ENCODE peak calls at places on chromosomes 16 and 17, in six cellular contexts. Y is NCI-H774; T is NCI-H2081; A is activated effector memory CD4-positive, alpha-beta T cell treated with anti-CD3 and anti-CD28 coated beads, Interleukin-2, amount 50 U/mL, for 16 hours; F is NCI-H1694; J is RPMI8226. E is an unnamed sample.

GRCh38 chr17:78879679-78880186 is 23.3 kb downstream of the CEP295NL start:
- DNase-seq in Y (no peak), T (no peak), A (no peak), F (no peak), J (no peak), E (no peak)

GRCh38 chr16:58628845-58629680 is 563 bp downstream of the CNOT1 start:
- DNase-seq in Y (peak; percentile 40), T (peak; percentile 48), A (peak; percentile 89), F (no peak), J (peak; percentile 73), E (peak; percentile 33)

GRCh38 chr17:40912506-40913220 is 24.8 kb downstream of the KRT23 start:
- DNase-seq in Y (no peak), T (no peak), A (no peak), F (no peak), J (no peak), E (no peak)

GRCh38 chr17:41002814-41003213 is 3.1 kb upstream of the KRTAP3-2 start:
- DNase-seq in Y (no peak), T (no peak), A (no peak), F (no peak), J (no peak), E (no peak)

GRCh38 chr17:67649891-67650290 is 67.8 kb upstream of the NOL11 start:
- DNase-seq in Y (no peak), T (no peak), A (no peak), F (no peak), J (peak; percentile 32), E (no peak)

GRCh38 chr17:70869402-70870085 is 700.2 kb downstream of the KCNJ2 start:
- DNase-seq in Y (no peak), T (no peak), A (no peak), F (no peak), J (no peak), E (no peak)

GRCh38 chr17:44333371-44333770 is 8.7 kb upstream of the SLC25A39 start:
- DNase-seq in Y (no peak), T (no peak), A (no peak), F (no peak), J (no peak), E (no peak)

GRCh38 chr16:56478228-56479049 is 27.1 kb downstream of the OGFOD1 start:
- DNase-seq in Y (no peak), T (no peak), A (no peak), F (no peak), J (no peak), E (no peak)

GRCh38 chr17:880074-880870 is 98.1 kb downstream of the MRM3 start:
- DNase-seq in Y (no peak), T (no peak), A (no peak), F (no peak), J (no peak), E (no peak)

GRCh38 chr17:30332057-30332542 is 1.8 kb downstream of the TMIGD1 start:
- DNase-seq in Y (no peak), T (no peak), A (peak; percentile 80), F (no peak), J (no peak), E (no peak)

GRCh38 chr16:29820271-29820701 is at the start of gene MVP:
- DNase-seq in Y (no peak), T (no peak), A (peak; percentile 84), F (no peak), J (peak; percentile 88), E (no peak)

GRCh38 chr17:38448208-38448776 is 20.0 kb downstream of the ARHGAP23 start:
- DNase-seq in Y (no peak), T (no peak), A (no peak), F (no peak), J (no peak), E (no peak)

GRCh38 chr17:28745777-28746473 is 2.1 kb downstream of the TRAF4 start:
- DNase-seq in Y (no peak), T (no peak), A (no peak), F (no peak), J (no peak), E (no peak)

GRCh38 chr16:75529056-75529905 is 6.6 kb downstream of the CHST5 start:
- DNase-seq in Y (no peak), T (no peak), A (no peak), F (no peak), J (no peak), E (no peak)

GRCh38 chr17:47733047-47733413 is at the start of gene TBX21:
- DNase-seq in Y (no peak), T (peak; percentile 81), A (peak; percentile 96), F (peak; percentile 68), J (peak; percentile 92), E (peak; percentile 74)